ENCODE peak calls at places on chromosomes 13 and 19, in five cellular contexts. E, S, I, W and X are unnamed samples.
A peak's percentile ranks its signal among the peaks of the same experiment; 100 is the strongest.

GRCh38 chr19:55341191-55342043 is 1.7 kb downstream of the KMT5C start:
- DNase-seq in E (peak; percentile 33), S (peak; percentile 90), I (peak; percentile 84), W (peak; percentile 84), X (peak; percentile 23)

GRCh38 chr19:18435185-18435841 is 2.6 kb downstream of the ISYNA1 start:
- DNase-seq in E (no peak), S (no peak), I (no peak), W (peak; percentile 18), X (no peak)

GRCh38 chr19:16326401-16327130 is 1.9 kb downstream of the KLF2 start:
- DNase-seq in E (no peak), S (peak; percentile 67), I (no peak), W (peak; percentile 61), X (no peak)

GRCh38 chr13:101845501-101846012 is 393.1 kb downstream of the ITGBL1 start:
- DNase-seq in E (peak; percentile 3), S (no peak), I (no peak), W (no peak), X (no peak)

GRCh38 chr13:29339386-29340272 is 255.9 kb downstream of the SLC7A1 start:
- DNase-seq in E (no peak), S (no peak), I (no peak), W (no peak), X (no peak)

GRCh38 chr19:58571575-58571947 is 1.6 kb downstream of the MZF1 start:
- DNase-seq in E (no peak), S (no peak), I (no peak), W (no peak), X (no peak)

GRCh38 chr19:56594783-56595547 is at the start of gene ZNF71:
- DNase-seq in E (peak; percentile 78), S (peak; percentile 93), I (peak; percentile 87), W (peak; percentile 93), X (peak; percentile 66)

GRCh38 chr13:95676100-95676774 is 702 bp upstream of the DNAJC3 start:
- DNase-seq in E (peak; percentile 39), S (peak; percentile 66), I (no peak), W (peak; percentile 63), X (peak; percentile 47)

GRCh38 chr13:80084086-80084676 is 256.7 kb downstream of the SPRY2 start:
- DNase-seq in E (peak; percentile 93), S (no peak), I (no peak), W (peak; percentile 95), X (peak; percentile 78)

GRCh38 chr13:74246398-74246975 is 112.3 kb upstream of the KLF12 start:
- DNase-seq in E (peak; percentile 43), S (no peak), I (no peak), W (peak; percentile 61), X (peak; percentile 49)

GRCh38 chr19:18046066-18046718 is 38.2 kb downstream of the ARRDC2 start:
- DNase-seq in E (peak; percentile 82), S (no peak), I (no peak), W (peak; percentile 91), X (peak; percentile 66)

GRCh38 chr13:101875717-101876393 is 423.4 kb downstream of the ITGBL1 start:
- DNase-seq in E (peak; percentile 55), S (no peak), I (no peak), W (peak; percentile 12), X (peak; percentile 88)

GRCh38 chr19:47445527-47445926 is 26.2 kb downstream of the SLC8A2 start:
- DNase-seq in E (no peak), S (no peak), I (no peak), W (no peak), X (no peak)

GRCh38 chr13:31037351-31037750 is 104.9 kb downstream of the TEX26 start:
- DNase-seq in E (no peak), S (no peak), I (no peak), W (no peak), X (no peak)

GRCh38 chr13:39875583-39875982 is 220.1 kb downstream of the COG6 start:
- DNase-seq in E (peak; percentile 39), S (no peak), I (no peak), W (no peak), X (no peak)

GRCh38 chr19:43936219-43936618 is 1.1 kb upstream of the ZNF45 start:
- DNase-seq in E (no peak), S (no peak), I (no peak), W (no peak), X (no peak)

GRCh38 chr19:35963514-35963913 is 27.3 kb downstream of the LRFN3 start:
- DNase-seq in E (peak; percentile 56), S (peak; percentile 76), I (peak; percentile 69), W (peak; percentile 74), X (peak; percentile 39)

GRCh38 chr13:47639716-47640447 is 361.2 kb downstream of the SUCLA2 start:
- DNase-seq in E (no peak), S (no peak), I (no peak), W (peak; percentile 24), X (no peak)

GRCh38 chr13:89267734-89268133 is 1596.6 kb downstream of the SLITRK5 start:
- DNase-seq in E (no peak), S (no peak), I (no peak), W (no peak), X (peak; percentile 25)

GRCh38 chr19:44874317-44874716 is 16.7 kb upstream of the TOMM40 start:
- DNase-seq in E (no peak), S (no peak), I (no peak), W (no peak), X (no peak)

GRCh38 chr19:1745589-1746031 is 7.7 kb upstream of the ONECUT3 start:
- DNase-seq in E (no peak), S (no peak), I (no peak), W (no peak), X (no peak)

GRCh38 chr13:41222259-41222852 is 28.0 kb upstream of the KBTBD7 start:
- DNase-seq in E (peak; percentile 40), S (peak; percentile 67), I (peak; percentile 17), W (peak; percentile 58), X (peak; percentile 23)

GRCh38 chr19:1069009-1069779 is 2.2 kb downstream of the ARHGAP45 start:
- DNase-seq in E (no peak), S (no peak), I (no peak), W (no peak), X (no peak)

GRCh38 chr19:4297901-4298771 is 4.1 kb downstream of the TMIGD2 start:
- DNase-seq in E (no peak), S (peak; percentile 61), I (no peak), W (no peak), X (peak; percentile 11)

GRCh38 chr19:11381535-11382369 is 2.4 kb downstream of the EPOR start:
- DNase-seq in E (peak; percentile 88), S (peak; percentile 96), I (peak; percentile 83), W (peak; percentile 95), X (peak; percentile 75)

GRCh38 chr13:51823861-51824260 is 19.9 kb upstream of the DHRS12 start:
- DNase-seq in E (no peak), S (no peak), I (no peak), W (no peak), X (no peak)

GRCh38 chr19:9621156-9622037 is at the start of gene ZNF561:
- DNase-seq in E (peak; percentile 89), S (peak; percentile 89), I (peak; percentile 86), W (peak; percentile 96), X (peak; percentile 90)

GRCh38 chr13:51818771-51819511 is 15.0 kb upstream of the DHRS12 start:
- DNase-seq in E (peak; percentile 53), S (no peak), I (no peak), W (peak; percentile 62), X (peak; percentile 24)

GRCh38 chr13:93201992-93202558 is 24.5 kb upstream of the GPC6 start:
- DNase-seq in E (no peak), S (no peak), I (no peak), W (no peak), X (no peak)

GRCh38 chr19:36215276-36216171 is 618 bp downstream of the ZNF146 start:
- DNase-seq in E (peak; percentile 62), S (no peak), I (peak; percentile 5), W (peak; percentile 83), X (peak; percentile 51)

GRCh38 chr19:40756502-40757110 is 5.6 kb downstream of the SNRPA start:
- DNase-seq in E (no peak), S (no peak), I (no peak), W (no peak), X (no peak)

GRCh38 chr19:49528211-49528771 is 488 bp downstream of the RCN3 start:
- DNase-seq in E (peak; percentile 30), S (no peak), I (no peak), W (peak; percentile 91), X (peak; percentile 59)

DNA sequence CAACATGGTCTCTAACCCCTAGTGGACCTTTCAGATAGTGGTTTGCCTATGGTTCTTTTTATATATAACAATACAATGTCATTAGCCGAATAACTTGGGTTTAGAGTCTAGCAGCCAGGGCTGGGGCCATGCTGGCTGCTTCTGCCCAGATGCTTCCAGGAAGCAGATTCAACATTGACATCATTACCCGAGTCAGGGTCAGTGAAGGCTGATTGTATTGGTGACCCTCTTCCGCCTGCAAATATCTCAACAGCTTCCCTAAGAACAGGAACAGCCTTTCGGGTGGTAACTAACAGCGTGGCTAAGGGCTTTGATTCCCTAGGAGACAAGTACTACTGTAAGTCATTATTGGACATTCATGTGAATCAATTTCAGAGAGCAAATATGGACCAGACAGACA is 476.4 kb downstream of the UQCRFS1 start:
- DNase-seq in E (no peak), S (no peak), I (no peak), W (no peak), X (no peak)
- H3K4me1 ChIP-seq in E (no peaks in the 10 kb centered on the region), S (no peaks in the 10 kb centered on the region), I (no peaks in the 10 kb centered on the region), W (peaks cover 5% of the 10 kb centered on the region), X (no peaks in the 10 kb centered on the region)

GRCh38 chr13:113656015-113656588 is 1.9 kb downstream of the ATP4B start:
- DNase-seq in E (no peak), S (no peak), I (no peak), W (no peak), X (no peak)
- H2AFZ ChIP-seq in E (no peak overlapping the region), S (no peak overlapping the region), I (peak overlapping the region; percentile 65), W (no peak overlapping the region), X (no peak overlapping the region)

GRCh38 chr13:27425151-27425917 is 915 bp downstream of the GTF3A start:
- DNase-seq in E (no peak), S (no peak), I (no peak), W (peak; percentile 38), X (peak; percentile 6)
- H3K4me1 ChIP-seq in E (peaks cover 15% of the 10 kb centered on the region), S (no peaks in the 10 kb centered on the region), I (peaks cover 15% of the 10 kb centered on the region), W (peaks cover 30% of the 10 kb centered on the region), X (peaks cover 31% of the 10 kb centered on the region)

GRCh38 chr13:86932935-86933334 is 738.2 kb upstream of the SLITRK5 start:
- DNase-seq in E (peak; percentile 43), S (peak; percentile 71), I (peak; percentile 8), W (no peak), X (peak; percentile 7)
- H2AFZ ChIP-seq in E (peak overlapping the region; percentile 77), S (no peak overlapping the region), I (peak overlapping the region; percentile 76), W (no peak overlapping the region), X (no peak overlapping the region)

GRCh38 chr13:112753868-112754267 is 64.0 kb downstream of the ATP11A start:
- DNase-seq in E (no peak), S (no peak), I (no peak), W (no peak), X (no peak)
- H3K4me1 ChIP-seq in E (peaks cover 2% of the 10 kb centered on the region), S (no peaks in the 10 kb centered on the region), I (peaks cover 21% of the 10 kb centered on the region), W (no peaks in the 10 kb centered on the region), X (no peaks in the 10 kb centered on the region)